ENCODE peak calls at places on chromosomes 5 and 9, in five cellular contexts. One of them, this sample, is unnamed.

GRCh38 chr5:166509085-166509484 is 1782.4 kb upstream of the WWC1 start:
- DNase-seq in substantia nigra: no peak
- DNase-seq in cerebellar cortex: no peak
- DNase-seq in head of caudate nucleus: no peak
- DNase-seq in RWPE1: peak
- DNase-seq in this sample: no peak

GRCh38 chr5:91143840-91144239 is 239.3 kb downstream of the ARRDC3 start:
- DNase-seq in substantia nigra: no peak
- DNase-seq in cerebellar cortex: no peak
- DNase-seq in head of caudate nucleus: no peak
- DNase-seq in RWPE1: no peak
- DNase-seq in this sample: no peak

GRCh38 chr5:65535529-65535987 is 27.4 kb downstream of the CENPK start:
- DNase-seq in substantia nigra: no peak
- DNase-seq in cerebellar cortex: no peak
- DNase-seq in head of caudate nucleus: no peak
- DNase-seq in RWPE1: no peak
- DNase-seq in this sample: no peak

GRCh38 chr5:14587143-14587542 is 5.6 kb downstream of the OTULINL start:
- DNase-seq in substantia nigra: peak
- DNase-seq in cerebellar cortex: no peak
- DNase-seq in head of caudate nucleus: peak
- DNase-seq in RWPE1: no peak
- DNase-seq in this sample: no peak

GRCh38 chr9:214488-215448 is at the start of gene DOCK8:
- DNase-seq in substantia nigra: no peak
- DNase-seq in cerebellar cortex: no peak
- DNase-seq in head of caudate nucleus: no peak
- DNase-seq in RWPE1: peak
- DNase-seq in this sample: no peak

GRCh38 chr5:122311888-122312669 is at the start of gene SNCAIP:
- DNase-seq in substantia nigra: no peak
- DNase-seq in cerebellar cortex: peak
- DNase-seq in head of caudate nucleus: peak
- DNase-seq in RWPE1: peak
- DNase-seq in this sample: peak

GRCh38 chr9:86946712-86947145 is 577 bp downstream of the GAS1 start:
- DNase-seq in substantia nigra: peak
- DNase-seq in cerebellar cortex: peak
- DNase-seq in head of caudate nucleus: no peak
- DNase-seq in RWPE1: no peak
- DNase-seq in this sample: no peak

GRCh38 chr5:127305486-127305885 is 14.9 kb downstream of the MEGF10 start:
- DNase-seq in substantia nigra: peak
- DNase-seq in cerebellar cortex: no peak
- DNase-seq in head of caudate nucleus: peak
- DNase-seq in RWPE1: no peak
- DNase-seq in this sample: no peak

GRCh38 chr5:6601271-6601670 is 31.6 kb downstream of the NSUN2 start:
- DNase-seq in substantia nigra: no peak
- DNase-seq in cerebellar cortex: peak
- DNase-seq in head of caudate nucleus: no peak
- DNase-seq in RWPE1: no peak
- DNase-seq in this sample: no peak

This sample was measured in nucleus accumbens.